ENCODE peak calls at places on chromosome 7, in four cellular contexts. One of them, this sample, is unnamed.

GRCh38 chr7:155543011-155543881 is 3.1 kb downstream of the CNPY1 start:
- DNase-seq in HepG2: peak
- DNase-seq in A549: no peak
- DNase-seq in K562: no peak
- DNase-seq in this sample: no peak

GRCh38 chr7:71976670-71977069 is 435.5 kb downstream of the CALN1 start:
- DNase-seq in HepG2: no peak
- DNase-seq in A549: no peak
- DNase-seq in K562: no peak
- DNase-seq in this sample: no peak

GRCh38 chr7:95046494-95047240 is 139.3 kb downstream of the PPP1R9A start:
- DNase-seq in A549: no peak
- DNase-seq in K562: no peak
- DNase-seq in HepG2: no peak
- DNase-seq in this sample: no peak

GRCh38 chr7:68785036-68785435 is 813.2 kb upstream of the AUTS2 start:
- DNase-seq in K562: no peak
- DNase-seq in A549: no peak
- DNase-seq in HepG2: no peak
- DNase-seq in this sample: no peak

GRCh38 chr7:25950488-25951413 is 201.2 kb upstream of the NFE2L3 start:
- DNase-seq in HepG2: peak
- DNase-seq in K562: no peak
- DNase-seq in A549: peak
- DNase-seq in this sample: peak

GRCh38 chr7:22361320-22361719 is 4.4 kb upstream of the RAPGEF5 start:
- DNase-seq in K562: no peak
- DNase-seq in HepG2: no peak
- DNase-seq in A549: no peak
- DNase-seq in this sample: no peak

GRCh38 chr7:24573008-24573553 is at the start of gene PALS2:
- DNase-seq in A549: peak
- DNase-seq in HepG2: peak
- DNase-seq in K562: peak
- DNase-seq in this sample: peak

GRCh38 chr7:1819258-1819841 is 149.3 kb downstream of the ELFN1 start:
- DNase-seq in HepG2: no peak
- DNase-seq in K562: no peak
- DNase-seq in A549: no peak
- DNase-seq in this sample: no peak

GRCh38 chr7:101231644-101232043 is 6.0 kb downstream of the CLDN15 start:
- DNase-seq in A549: no peak
- DNase-seq in K562: no peak
- DNase-seq in HepG2: peak
- DNase-seq in this sample: no peak

GRCh38 chr7:31724696-31725095 is 37.7 kb downstream of the PPP1R17 start:
- DNase-seq in A549: no peak
- DNase-seq in HepG2: no peak
- DNase-seq in K562: no peak
- DNase-seq in this sample: no peak

GRCh38 chr7:145848691-145849090 is 267.9 kb upstream of the CNTNAP2 start:
- DNase-seq in HepG2: no peak
- DNase-seq in A549: no peak
- DNase-seq in K562: peak
- DNase-seq in this sample: peak

GRCh38 chr7:119028736-119029135 is 804.2 kb downstream of the ANKRD7 start:
- DNase-seq in A549: no peak
- DNase-seq in K562: no peak
- DNase-seq in HepG2: no peak
- DNase-seq in this sample: no peak

GRCh38 chr7:96173777-96174176 is 148.1 kb downstream of the SLC25A13 start:
- DNase-seq in K562: no peak
- DNase-seq in A549: no peak
- DNase-seq in HepG2: no peak
- DNase-seq in this sample: no peak

GRCh38 chr7:133633055-133633454 is 380.2 kb downstream of the EXOC4 start:
- DNase-seq in HepG2: no peak
- DNase-seq in A549: peak
- DNase-seq in K562: no peak
- DNase-seq in this sample: no peak

GRCh38 chr7:13800694-13801448 is 188.6 kb downstream of the ETV1 start:
- DNase-seq in A549: no peak
- DNase-seq in K562: no peak
- DNase-seq in HepG2: no peak
- DNase-seq in this sample: no peak

GRCh38 chr7:129492406-129492805 is 9.9 kb upstream of the SMKR1 start:
- DNase-seq in K562: no peak
- DNase-seq in A549: no peak
- DNase-seq in HepG2: no peak
- DNase-seq in this sample: no peak

GRCh38 chr7:142717453-142717852 is 31.8 kb upstream of the PRSS1 start:
- DNase-seq in A549: no peak
- DNase-seq in K562: no peak
- DNase-seq in HepG2: no peak
- DNase-seq in this sample: no peak

GRCh38 chr7:38863609-38864291 is 45.2 kb downstream of the VPS41 start:
- DNase-seq in A549: no peak
- DNase-seq in HepG2: peak
- DNase-seq in K562: no peak
- DNase-seq in this sample: no peak

GRCh38 chr7:139943391-139943790 is 114.3 kb downstream of the TBXAS1 start:
- DNase-seq in A549: no peak
- DNase-seq in HepG2: no peak
- DNase-seq in K562: no peak
- DNase-seq in this sample: no peak

GRCh38 chr7:27661776-27662489 is 750 bp downstream of the HIBADH start:
- DNase-seq in K562: peak
- DNase-seq in HepG2: peak
- DNase-seq in A549: no peak
- DNase-seq in this sample: peak

GRCh38 chr7:101085000-101085948 is at the start of gene TRIM56:
- DNase-seq in HepG2: peak
- DNase-seq in A549: peak
- DNase-seq in K562: peak
- DNase-seq in this sample: peak

GRCh38 chr7:32679192-32679591 is 183.9 kb downstream of the AVL9 start:
- DNase-seq in HepG2: no peak
- DNase-seq in A549: no peak
- DNase-seq in K562: no peak
- DNase-seq in this sample: no peak

GRCh38 chr7:139679731-139680594 is 97.8 kb downstream of the HIPK2 start:
- DNase-seq in A549: peak
- DNase-seq in K562: no peak
- DNase-seq in HepG2: peak
- DNase-seq in this sample: no peak

GRCh38 chr7:117137868-117138267 is 184.6 kb downstream of the ST7 start:
- DNase-seq in K562: no peak
- DNase-seq in HepG2: no peak
- DNase-seq in A549: no peak
- DNase-seq in this sample: no peak

GRCh38 chr7:37421820-37422219 is 26.8 kb downstream of the ELMO1 start:
- DNase-seq in HepG2: no peak
- DNase-seq in A549: no peak
- DNase-seq in K562: no peak
- DNase-seq in this sample: no peak
- TF ChIP-seq JUN in HepG2: no peak
- TF ChIP-seq JUN in A549: no peak
- TF ChIP-seq JUN in K562: no peak
- TF ChIP-seq JUN in this sample: no peak

GRCh38 chr7:144027070-144027469 is 21.7 kb upstream of the OR2A5 start:
- DNase-seq in K562: no peak
- DNase-seq in A549: no peak
- DNase-seq in HepG2: peak
- DNase-seq in this sample: no peak
- TF ChIP-seq ESRRA in K562: no peak
- TF ChIP-seq ESRRA in A549: no peak
- TF ChIP-seq ESRRA in HepG2: no peak
- TF ChIP-seq ESRRA in this sample: no peak

DNA sequence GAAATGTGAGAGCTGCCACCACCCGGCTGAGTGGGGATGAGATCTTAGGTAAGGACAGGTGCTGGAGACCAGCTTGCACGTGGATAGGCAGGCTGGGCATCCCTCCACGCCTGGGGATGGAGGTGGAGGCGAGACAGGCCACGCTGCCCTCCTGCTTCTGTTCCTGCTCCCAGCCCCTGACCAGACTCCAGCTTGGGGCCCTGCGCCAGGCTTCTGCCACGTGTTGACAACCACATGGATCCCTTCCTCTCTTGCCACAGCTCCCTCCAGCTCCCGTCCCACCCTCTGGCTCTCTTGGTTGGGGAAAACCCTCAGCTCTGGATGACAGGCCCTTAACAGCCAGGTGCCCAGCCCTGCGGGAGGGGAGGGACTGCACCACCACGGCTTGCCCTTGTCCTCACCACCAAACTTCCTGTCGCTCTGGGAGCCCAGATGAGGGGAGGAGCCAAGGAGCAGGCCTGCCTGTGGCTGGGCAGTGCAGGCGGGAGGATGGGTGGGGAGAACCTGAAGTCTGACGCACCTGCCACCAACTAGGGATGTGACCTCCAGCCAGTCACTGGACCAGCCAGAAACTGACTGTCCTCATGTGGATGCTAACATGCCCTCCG is 36.0 kb downstream of the KCNH2 start:
- DNase-seq in HepG2: no peak
- DNase-seq in A549: no peak
- DNase-seq in K562: peak
- DNase-seq in this sample: peak
- TF ChIP-seq JUN in HepG2: no peak
- TF ChIP-seq JUN in A549: no peak
- TF ChIP-seq JUN in K562: no peak
- TF ChIP-seq JUN in this sample: no peak

GRCh38 chr7:44650242-44650641 is 43.8 kb downstream of the OGDH start:
- DNase-seq in K562: no peak
- DNase-seq in A549: no peak
- DNase-seq in HepG2: no peak
- DNase-seq in this sample: no peak
- TF ChIP-seq ESRRA in K562: no peak
- TF ChIP-seq ESRRA in A549: no peak
- TF ChIP-seq ESRRA in HepG2: no peak
- TF ChIP-seq ESRRA in this sample: no peak